ENCODE peak calls at places on chromosomes 16 and 17, in five cellular contexts. C is neural progenitor cell, T is PC-3, L is SK-N-SH, B is GM23338. W is an unnamed sample.

GRCh38 chr16:19168173-19169080 is at the start of gene SYT17:
- DNase-seq in C (peak; percentile 68), T (peak; percentile 21), L (peak; percentile 88), B (peak; percentile 54), W (peak; percentile 68)

GRCh38 chr17:31495049-31495885 is 103.8 kb downstream of the RAB11FIP4 start:
- DNase-seq in C (no peak), T (peak; percentile 46), L (peak; percentile 50), B (no peak), W (no peak)

GRCh38 chr16:2752850-2753522 is 548 bp downstream of the SRRM2 start:
- DNase-seq in C (peak; percentile 95), T (peak; percentile 67), L (peak; percentile 94), B (peak; percentile 76), W (peak; percentile 94)

GRCh38 chr17:71975331-71975801 is 145.5 kb upstream of the SOX9 start:
- DNase-seq in C (peak; percentile 10), T (peak; percentile 73), L (no peak), B (peak; percentile 4), W (peak; percentile 64)

GRCh38 chr17:66354981-66355380 is 52.6 kb downstream of the PRKCA start:
- DNase-seq in C (no peak), T (no peak), L (no peak), B (no peak), W (no peak)

GRCh38 chr16:64202571-64202970 is 919.3 kb downstream of the CDH11 start:
- DNase-seq in C (no peak), T (no peak), L (no peak), B (no peak), W (no peak)

GRCh38 chr16:78184554-78185183 is 85.2 kb downstream of the WWOX start:
- DNase-seq in C (no peak), T (peak; percentile 73), L (peak; percentile 49), B (no peak), W (peak; percentile 59)

GRCh38 chr16:27759301-27759871 is 209.4 kb downstream of the KATNIP start:
- DNase-seq in C (no peak), T (peak; percentile 67), L (no peak), B (no peak), W (no peak)

GRCh38 chr17:60139438-60140285 is 10.1 kb upstream of the CA4 start:
- DNase-seq in C (peak; percentile 92), T (peak; percentile 31), L (no peak), B (peak; percentile 86), W (peak; percentile 88)

GRCh38 chr17:17700251-17700969 is 19.2 kb downstream of the RAI1 start:
- DNase-seq in C (peak; percentile 84), T (no peak), L (no peak), B (peak; percentile 89), W (no peak)

GRCh38 chr17:52384695-52385094 is 226.2 kb upstream of the CA10 start:
- DNase-seq in C (no peak), T (no peak), L (no peak), B (no peak), W (no peak)

DNA sequence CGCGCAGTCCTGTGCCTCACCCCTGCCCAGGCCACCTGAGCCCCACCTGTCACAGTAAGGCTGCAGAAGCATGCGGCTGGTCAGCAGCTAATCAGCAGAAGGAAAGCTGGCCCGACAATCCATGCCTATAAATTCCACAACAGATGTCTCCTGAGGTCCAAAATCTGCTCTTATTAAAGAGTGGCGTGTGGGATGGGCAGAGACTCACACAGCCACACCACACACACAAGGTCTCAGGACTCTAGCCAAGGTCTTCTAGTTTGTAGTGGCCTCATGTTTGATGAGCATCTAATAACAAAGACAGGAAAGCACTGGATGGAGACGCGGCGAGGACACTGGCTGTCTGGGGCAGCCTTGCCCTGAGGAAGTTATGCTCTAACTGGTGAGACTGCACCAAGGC is 55.9 kb downstream of the ANKRD11 start:
- DNase-seq in C (no peak), T (no peak), L (no peak), B (no peak), W (no peak)
- H3K4me1 ChIP-seq in C (no peaks in the 10 kb centered on the region), T (no peaks in the 10 kb centered on the region), L (peaks cover 32% of the 10 kb centered on the region), B (peaks cover 49% of the 10 kb centered on the region), W (peaks cover 41% of the 10 kb centered on the region)

GRCh38 chr17:4533522-4534502 is 21.4 kb downstream of the MYBBP1A start:
- DNase-seq in C (peak; percentile 66), T (peak; percentile 50), L (peak; percentile 91), B (no peak), W (no peak)

GRCh38 chr17:4532860-4533521 is 22.2 kb downstream of the MYBBP1A start:
- DNase-seq in C (no peak), T (no peak), L (no peak), B (no peak), W (no peak)

GRCh38 chr17:4535667-4536258 is 19.4 kb downstream of the MYBBP1A start:
- DNase-seq in C (no peak), T (no peak), L (no peak), B (peak; percentile 32), W (no peak)

GRCh38 chr17:4534928-4535666 is 20.1 kb downstream of the MYBBP1A start:
- DNase-seq in C (no peak), T (no peak), L (no peak), B (peak; percentile 43), W (no peak)

DNA sequence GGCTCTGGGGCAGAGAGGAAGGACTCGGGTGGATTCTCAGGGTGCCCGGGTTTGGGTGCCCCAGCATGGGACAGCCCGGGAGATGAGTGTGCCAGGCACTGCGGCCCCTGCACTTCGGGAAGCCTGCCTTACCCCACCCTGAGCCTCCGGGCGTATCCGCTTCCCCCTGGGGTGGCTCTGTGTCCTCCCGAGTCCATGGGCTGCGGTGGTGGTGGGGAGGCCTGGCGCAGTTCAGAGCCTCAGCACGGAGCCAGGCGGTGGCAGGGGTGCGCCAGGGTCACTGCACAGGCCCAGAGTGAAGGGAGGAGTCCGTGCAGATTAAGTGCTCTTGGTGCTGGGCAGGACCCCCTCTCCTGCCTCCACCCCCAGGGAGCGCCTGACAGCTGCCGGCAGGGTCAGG is 20.7 kb downstream of the MYBBP1A start:
- DNase-seq in C (no peak), T (no peak), L (peak; percentile 70), B (no peak), W (no peak)
- TF ChIP-seq EZH2phosphoT487 in C (no peak), T (no peak), L (no peak), B (no peak), W (no peak)

GRCh38 chr16:4612474-4612931 is 2.2 kb downstream of the UBALD1 start:
- DNase-seq in C (peak; percentile 49), T (no peak), L (peak; percentile 63), B (peak; percentile 86), W (no peak)

GRCh38 chr16:4614571-4615388 is at the start of gene UBALD1:
- DNase-seq in C (peak; percentile 92), T (peak; percentile 88), L (peak; percentile 93), B (peak; percentile 90), W (peak; percentile 96)

GRCh38 chr16:4612977-4613635 is 1.6 kb downstream of the UBALD1 start:
- DNase-seq in C (no peak), T (peak; percentile 67), L (peak; percentile 48), B (peak; percentile 35), W (no peak)

GRCh38 chr16:4615389-4616046 is 830 bp upstream of the UBALD1 start:
- DNase-seq in C (no peak), T (no peak), L (no peak), B (no peak), W (no peak)

GRCh38 chr16:4613636-4614570 is 785 bp downstream of the UBALD1 start:
- DNase-seq in C (peak; percentile 70), T (peak; percentile 20), L (peak; percentile 79), B (peak; percentile 62), W (peak; percentile 68)
- H3K4me1 ChIP-seq in C (peaks cover 13% of the 10 kb centered on the region), T (peaks cover 14% of the 10 kb centered on the region), L (peaks cover 38% of the 10 kb centered on the region), B (peaks cover 46% of the 10 kb centered on the region), W (peaks cover 48% of the 10 kb centered on the region)

DNA sequence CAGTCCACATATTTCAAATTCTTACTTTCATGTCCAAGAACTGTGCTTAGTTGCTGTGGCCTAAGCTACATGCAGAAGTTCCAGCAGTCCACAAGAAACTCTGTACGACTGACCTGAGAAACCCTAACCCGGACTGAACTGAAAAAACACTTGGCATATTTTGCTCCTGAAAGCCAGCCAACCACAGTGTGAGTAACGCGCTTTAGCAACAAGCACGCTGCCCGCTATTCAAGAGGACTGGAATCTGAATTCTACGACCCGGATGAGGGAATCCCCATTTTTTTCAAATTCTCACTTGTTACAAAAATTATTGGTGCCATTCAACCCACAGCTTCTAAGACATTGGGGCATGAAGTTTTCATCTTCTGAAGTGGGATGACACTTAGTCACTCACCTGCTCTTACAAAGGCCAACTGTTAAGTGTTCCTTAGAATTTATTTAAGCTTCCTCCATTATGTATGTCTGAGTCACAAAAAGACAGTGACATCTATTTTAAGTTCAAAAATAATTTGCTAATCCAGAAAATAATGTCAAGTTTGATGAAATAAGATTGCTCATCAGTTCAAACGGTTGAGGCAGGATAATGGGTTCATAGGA is 78.7 kb downstream of the CDYL2 start:
- DNase-seq in C (no peak), T (no peak), L (no peak), B (no peak), W (peak; percentile 18)
- TF ChIP-seq EZH2phosphoT487 in C (no peak), T (no peak), L (no peak), B (no peak), W (no peak)

GRCh38 chr17:57342963-57343589 is 86.8 kb downstream of the MSI2 start:
- DNase-seq in C (no peak), T (no peak), L (no peak), B (no peak), W (no peak)

GRCh38 chr17:57342141-57342540 is 85.8 kb downstream of the MSI2 start:
- DNase-seq in C (no peak), T (no peak), L (no peak), B (no peak), W (no peak)

GRCh38 chr17:57338257-57338919 is 82.1 kb downstream of the MSI2 start:
- DNase-seq in C (peak; percentile 70), T (no peak), L (no peak), B (peak; percentile 25), W (no peak)

GRCh38 chr17:57341611-57342010 is 85.3 kb downstream of the MSI2 start:
- DNase-seq in C (no peak), T (no peak), L (no peak), B (no peak), W (no peak)

GRCh38 chr17:57340160-57340981 is 84.0 kb downstream of the MSI2 start:
- DNase-seq in C (no peak), T (no peak), L (no peak), B (no peak), W (no peak)
- H3K4me1 ChIP-seq in C (peaks cover 67% of the 10 kb centered on the region), T (no peaks in the 10 kb centered on the region), L (peaks cover 27% of the 10 kb centered on the region), B (peaks cover 42% of the 10 kb centered on the region), W (peaks cover 7% of the 10 kb centered on the region)